ENCODE peak calls at places on chromosomes 1 and 21, in four cellular contexts. One of them, this sample, is unnamed.
A peak's percentile ranks its signal among the peaks of the same experiment; 100 is the strongest.

GRCh38 chr1:238642231-238642630 is 744.1 kb upstream of the CHRM3 start:
- DNase-seq in uterus: no peak
- DNase-seq in IMR-90: peak; percentile 75
- DNase-seq in transverse colon: no peak
- DNase-seq in this sample: no peak

GRCh38 chr1:238399558-238399957 is 508.8 kb upstream of the ZP4 start:
- DNase-seq in uterus: no peak
- DNase-seq in IMR-90: no peak
- DNase-seq in transverse colon: no peak
- DNase-seq in this sample: no peak

GRCh38 chr1:232793944-232794343 is 11.3 kb upstream of the MAP10 start:
- DNase-seq in uterus: no peak
- DNase-seq in IMR-90: peak; percentile 74
- DNase-seq in transverse colon: peak; percentile 32
- DNase-seq in this sample: no peak

GRCh38 chr1:172108494-172108893 is 267.2 kb downstream of the DNM3 start:
- DNase-seq in uterus: no peak
- DNase-seq in IMR-90: no peak
- DNase-seq in transverse colon: no peak
- DNase-seq in this sample: no peak

GRCh38 chr21:42564561-42564971 is 50.9 kb downstream of the SLC37A1 start:
- DNase-seq in uterus: peak; percentile 3
- DNase-seq in IMR-90: no peak
- DNase-seq in transverse colon: peak; percentile 5
- DNase-seq in this sample: no peak

GRCh38 chr1:235415008-235415904 is 48.0 kb downstream of the TBCE start:
- DNase-seq in uterus: peak; percentile 53
- DNase-seq in IMR-90: peak; percentile 85
- DNase-seq in transverse colon: peak; percentile 70
- DNase-seq in this sample: peak; percentile 37

GRCh38 chr1:32627596-32628162 is 22.7 kb downstream of the ZBTB8OS start:
- DNase-seq in uterus: no peak
- DNase-seq in IMR-90: no peak
- DNase-seq in transverse colon: peak; percentile 35
- DNase-seq in this sample: no peak

GRCh38 chr1:227318852-227319607 is 738 bp upstream of the CDC42BPA start:
- DNase-seq in uterus: peak; percentile 58
- DNase-seq in IMR-90: peak; percentile 56
- DNase-seq in transverse colon: peak; percentile 43
- DNase-seq in this sample: peak; percentile 45

GRCh38 chr1:86441997-86442396 is 18.0 kb downstream of the CLCA2 start:
- DNase-seq in uterus: no peak
- DNase-seq in IMR-90: no peak
- DNase-seq in transverse colon: peak; percentile 15
- DNase-seq in this sample: no peak

GRCh38 chr21:39666681-39667315 is 54.1 kb downstream of the B3GALT5 start:
- DNase-seq in uterus: no peak
- DNase-seq in IMR-90: no peak
- DNase-seq in transverse colon: no peak
- DNase-seq in this sample: no peak

GRCh38 chr21:24265987-24266386 is 1341.3 kb downstream of the MRPL39 start:
- DNase-seq in uterus: no peak
- DNase-seq in IMR-90: no peak
- DNase-seq in transverse colon: no peak
- DNase-seq in this sample: no peak

GRCh38 chr1:225972344-225973152 is 26.6 kb downstream of the SDE2 start:
- DNase-seq in uterus: no peak
- DNase-seq in IMR-90: no peak
- DNase-seq in transverse colon: no peak
- DNase-seq in this sample: no peak

GRCh38 chr21:26555554-26555953 is 17.5 kb downstream of the CYYR1 start:
- DNase-seq in uterus: no peak
- DNase-seq in IMR-90: no peak
- DNase-seq in transverse colon: no peak
- DNase-seq in this sample: no peak

GRCh38 chr1:86981482-86982311 is 67.3 kb downstream of the HS2ST1 start:
- DNase-seq in uterus: no peak
- DNase-seq in IMR-90: no peak
- DNase-seq in transverse colon: no peak
- DNase-seq in this sample: no peak

GRCh38 chr1:210123924-210124589 is 108.5 kb upstream of the SERTAD4 start:
- DNase-seq in uterus: no peak
- DNase-seq in IMR-90: peak; percentile 48
- DNase-seq in transverse colon: no peak
- DNase-seq in this sample: no peak

GRCh38 chr1:202283379-202283844 is 58.3 kb downstream of the UBE2T start:
- DNase-seq in uterus: no peak
- DNase-seq in IMR-90: peak; percentile 75
- DNase-seq in transverse colon: no peak
- DNase-seq in this sample: no peak

GRCh38 chr1:172905452-172905851 is 145.3 kb downstream of the TNFSF18 start:
- DNase-seq in uterus: no peak
- DNase-seq in IMR-90: peak; percentile 73
- DNase-seq in transverse colon: no peak
- DNase-seq in this sample: no peak

GRCh38 chr1:226425431-226426031 is 17.6 kb upstream of the PARP1 start:
- DNase-seq in uterus: no peak
- DNase-seq in IMR-90: no peak
- DNase-seq in transverse colon: no peak
- DNase-seq in this sample: no peak

GRCh38 chr21:17612023-17612564 is 607 bp downstream of the BTG3 start:
- DNase-seq in uterus: peak; percentile 35
- DNase-seq in IMR-90: peak; percentile 59
- DNase-seq in transverse colon: peak; percentile 41
- DNase-seq in this sample: peak; percentile 33

GRCh38 chr1:236065509-236066005 is 667 bp upstream of the NID1 start:
- DNase-seq in uterus: no peak
- DNase-seq in IMR-90: no peak
- DNase-seq in transverse colon: no peak
- DNase-seq in this sample: peak; percentile 44

GRCh38 chr1:48793863-48794262 is 17.2 kb upstream of the BEND5 start:
- DNase-seq in uterus: no peak
- DNase-seq in IMR-90: no peak
- DNase-seq in transverse colon: no peak
- DNase-seq in this sample: no peak

GRCh38 chr1:109639063-109639840 is 16.6 kb upstream of the GSTM4 start:
- DNase-seq in uterus: no peak
- DNase-seq in IMR-90: no peak
- DNase-seq in transverse colon: no peak
- DNase-seq in this sample: no peak

GRCh38 chr1:202084791-202085681 is 37.7 kb upstream of the GPR37L1 start:
- DNase-seq in uterus: no peak
- DNase-seq in IMR-90: no peak
- DNase-seq in transverse colon: peak; percentile 91
- DNase-seq in this sample: no peak

GRCh38 chr1:35656148-35656862 is 15.0 kb upstream of the PSMB2 start:
- DNase-seq in uterus: no peak
- DNase-seq in IMR-90: peak; percentile 76
- DNase-seq in transverse colon: no peak
- DNase-seq in this sample: no peak

DNA sequence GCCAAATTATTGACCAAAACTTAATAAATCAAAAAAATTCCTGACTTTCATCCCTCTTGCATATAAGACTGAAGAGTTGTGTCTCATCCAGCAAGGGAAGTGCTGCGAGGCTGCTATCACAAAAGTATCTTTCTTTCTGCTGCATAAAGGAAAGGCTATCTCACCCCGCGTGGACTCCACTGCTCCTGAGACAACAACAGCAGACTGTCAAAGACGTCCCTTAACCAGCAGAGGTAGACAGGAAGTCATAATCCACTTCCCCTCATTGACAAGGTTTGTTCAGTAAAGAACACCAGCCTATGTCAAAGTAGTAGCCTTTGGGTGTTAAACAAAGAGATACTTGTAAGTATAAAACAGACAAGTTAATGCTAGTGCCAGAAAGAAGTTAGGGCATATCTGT is 29.4 kb downstream of the VPS26C start:
- DNase-seq in uterus: no peak
- DNase-seq in IMR-90: no peak
- DNase-seq in transverse colon: no peak
- DNase-seq in this sample: no peak
- H3K36me3 ChIP-seq in uterus: no peaks in the 10 kb centered on the region
- H3K36me3 ChIP-seq in IMR-90: peaks cover 34% of the 10 kb centered on the region
- H3K36me3 ChIP-seq in transverse colon: no peaks in the 10 kb centered on the region
- H3K36me3 ChIP-seq in this sample: peaks cover 87% of the 10 kb centered on the region

GRCh38 chr1:9193226-9193625 is 41.3 kb upstream of the H6PD start:
- DNase-seq in uterus: no peak
- DNase-seq in IMR-90: peak; percentile 58
- DNase-seq in transverse colon: no peak
- DNase-seq in this sample: no peak
- H3K4me1 ChIP-seq in uterus: no peaks in the 10 kb centered on the region
- H3K4me1 ChIP-seq in IMR-90: peaks cover 20% of the 10 kb centered on the region
- H3K4me1 ChIP-seq in transverse colon: peaks cover 7% of the 10 kb centered on the region
- H3K4me1 ChIP-seq in this sample: peaks cover 39% of the 10 kb centered on the region

GRCh38 chr21:27840273-27840672 is 873.4 kb upstream of the ADAMTS5 start:
- DNase-seq in uterus: no peak
- DNase-seq in IMR-90: no peak
- DNase-seq in transverse colon: no peak
- DNase-seq in this sample: no peak

GRCh38 chr21:27841084-27841483 is 874.2 kb upstream of the ADAMTS5 start:
- DNase-seq in uterus: no peak
- DNase-seq in IMR-90: no peak
- DNase-seq in transverse colon: no peak
- DNase-seq in this sample: no peak

GRCh38 chr21:27838585-27838984 is 871.7 kb upstream of the ADAMTS5 start:
- DNase-seq in uterus: no peak
- DNase-seq in IMR-90: no peak
- DNase-seq in transverse colon: no peak
- DNase-seq in this sample: no peak

GRCh38 chr21:27839512-27840115 is 872.7 kb upstream of the ADAMTS5 start:
- DNase-seq in uterus: no peak
- DNase-seq in IMR-90: no peak
- DNase-seq in transverse colon: no peak
- DNase-seq in this sample: no peak

GRCh38 chr21:27837933-27838332 is 871.0 kb upstream of the ADAMTS5 start:
- DNase-seq in uterus: no peak
- DNase-seq in IMR-90: no peak
- DNase-seq in transverse colon: no peak
- DNase-seq in this sample: no peak
- H3K9me3 ChIP-seq in uterus: no peaks in the 10 kb centered on the region
- H3K9me3 ChIP-seq in IMR-90: no peaks in the 10 kb centered on the region
- H3K9me3 ChIP-seq in transverse colon: no peaks in the 10 kb centered on the region
- H3K9me3 ChIP-seq in this sample: peaks cover 16% of the 10 kb centered on the region

DNA sequence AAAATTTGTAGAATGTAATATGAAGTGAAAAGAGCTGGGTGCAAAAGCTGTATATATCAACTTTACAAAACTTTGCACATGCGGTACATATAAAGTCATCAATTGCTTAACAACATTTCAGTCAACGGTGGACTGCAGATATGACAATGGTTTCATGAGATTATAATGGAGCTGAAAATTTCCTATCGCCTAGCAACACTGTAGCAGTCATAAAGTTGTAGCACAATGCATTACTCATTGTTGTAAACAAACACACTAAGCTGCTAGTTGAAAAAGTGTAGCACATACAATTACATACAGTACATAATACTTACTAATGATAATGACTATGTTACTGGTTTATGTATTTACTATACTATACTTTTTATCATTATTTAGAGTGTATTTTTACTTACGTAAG is 64.0 kb downstream of the RGS7 start:
- DNase-seq in uterus: no peak
- DNase-seq in IMR-90: no peak
- DNase-seq in transverse colon: no peak
- DNase-seq in this sample: no peak
- H3K36me3 ChIP-seq in uterus: no peaks in the 10 kb centered on the region
- H3K36me3 ChIP-seq in IMR-90: no peaks in the 10 kb centered on the region
- H3K36me3 ChIP-seq in transverse colon: no peaks in the 10 kb centered on the region
- H3K36me3 ChIP-seq in this sample: no peaks in the 10 kb centered on the region

GRCh38 chr1:29099286-29099685 is 24.4 kb downstream of the TMEM200B start:
- DNase-seq in uterus: no peak
- DNase-seq in IMR-90: no peak
- DNase-seq in transverse colon: no peak
- DNase-seq in this sample: no peak
- H3K4me1 ChIP-seq in uterus: no peaks in the 10 kb centered on the region
- H3K4me1 ChIP-seq in IMR-90: no peaks in the 10 kb centered on the region
- H3K4me1 ChIP-seq in transverse colon: no peaks in the 10 kb centered on the region
- H3K4me1 ChIP-seq in this sample: no peaks in the 10 kb centered on the region

GRCh38 chr1:82861749-82862148 is 1061.0 kb downstream of the ADGRL2 start:
- DNase-seq in uterus: no peak
- DNase-seq in IMR-90: no peak
- DNase-seq in transverse colon: no peak
- DNase-seq in this sample: no peak
- H3K9me3 ChIP-seq in uterus: no peaks in the 10 kb centered on the region
- H3K9me3 ChIP-seq in IMR-90: peaks cover 2% of the 10 kb centered on the region
- H3K9me3 ChIP-seq in transverse colon: no peaks in the 10 kb centered on the region
- H3K9me3 ChIP-seq in this sample: no peaks in the 10 kb centered on the region

DNA sequence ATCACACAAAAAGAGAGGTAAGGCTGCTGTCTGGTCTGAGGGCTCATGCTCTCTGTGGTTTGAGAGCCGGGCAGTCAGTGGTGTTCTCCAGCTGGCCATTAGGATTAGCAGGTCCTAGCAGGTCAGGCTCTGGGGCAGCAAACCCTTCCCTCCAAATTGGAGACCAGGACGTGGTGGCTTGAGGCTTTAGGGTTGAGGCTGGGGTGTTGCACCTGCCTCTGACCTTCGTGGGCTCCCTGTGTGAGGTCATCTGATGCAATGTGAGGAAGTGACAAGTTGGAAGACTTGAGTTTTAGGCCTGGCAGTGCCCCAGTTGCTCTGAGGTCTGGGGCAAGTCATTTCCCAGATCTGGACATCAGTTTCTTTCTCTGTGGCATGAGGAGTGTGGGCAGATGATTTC is 24.4 kb downstream of the SZRD1 start:
- DNase-seq in uterus: no peak
- DNase-seq in IMR-90: no peak
- DNase-seq in transverse colon: no peak
- DNase-seq in this sample: no peak
- H3K36me3 ChIP-seq in uterus: no peaks in the 10 kb centered on the region
- H3K36me3 ChIP-seq in IMR-90: peaks cover 21% of the 10 kb centered on the region
- H3K36me3 ChIP-seq in transverse colon: peaks cover 8% of the 10 kb centered on the region
- H3K36me3 ChIP-seq in this sample: no peaks in the 10 kb centered on the region

GRCh38 chr1:111513410-111514020 is 10.1 kb upstream of the ADORA3 start:
- DNase-seq in uterus: peak; percentile 38
- DNase-seq in IMR-90: no peak
- DNase-seq in transverse colon: no peak
- DNase-seq in this sample: no peak
- H3K4me1 ChIP-seq in uterus: peaks cover 21% of the 10 kb centered on the region
- H3K4me1 ChIP-seq in IMR-90: peaks cover 7% of the 10 kb centered on the region
- H3K4me1 ChIP-seq in transverse colon: peaks cover 37% of the 10 kb centered on the region
- H3K4me1 ChIP-seq in this sample: peaks cover 82% of the 10 kb centered on the region